ENCODE peak calls at places on chromosome 4, in four cellular contexts. H is kidney glomerular epithelial cell, N is AG08396, F is foreskin fibroblast. E is an unnamed sample.

GRCh38 chr4:2797545-2798305 is 4.8 kb downstream of the SH3BP2 start:
- DNase-seq in H (no peak), N (no peak), F (no peak), E (no peak)

GRCh38 chr4:89535251-89535650 is 227.7 kb upstream of the GPRIN3 start:
- DNase-seq in H (no peak), N (no peak), F (peak), E (no peak)

GRCh38 chr4:13088726-13089658 is 395.1 kb downstream of the RAB28 start:
- DNase-seq in H (no peak), N (no peak), F (no peak), E (no peak)

GRCh38 chr4:174156239-174156826 is 127.1 kb downstream of the FBXO8 start:
- DNase-seq in H (peak), N (peak), F (peak), E (peak)

GRCh38 chr4:54230479-54231418 is 1.7 kb downstream of the PDGFRA start:
- DNase-seq in H (no peak), N (peak), F (peak), E (peak)

GRCh38 chr4:85149656-85150055 is 183.2 kb upstream of the WDFY3 start:
- DNase-seq in H (no peak), N (peak), F (peak), E (no peak)

GRCh38 chr4:44861756-44862155 is 135.4 kb upstream of the GNPDA2 start:
- DNase-seq in H (no peak), N (no peak), F (no peak), E (no peak)

GRCh38 chr4:120801171-120801758 is 121.3 kb downstream of the PRDM5 start:
- DNase-seq in H (no peak), N (peak), F (peak), E (no peak)

GRCh38 chr4:1802151-1802715 is 9.1 kb downstream of the FGFR3 start:
- DNase-seq in H (no peak), N (no peak), F (peak), E (no peak)

GRCh38 chr4:112765317-112765989 is 128.5 kb downstream of the LARP7 start:
- DNase-seq in H (no peak), N (peak), F (peak), E (peak)

GRCh38 chr4:111530446-111530845 is 614.8 kb upstream of the FAM241A start:
- DNase-seq in H (no peak), N (no peak), F (no peak), E (no peak)

GRCh38 chr4:73872331-73873108 is 3.3 kb downstream of the CXCL1 start:
- DNase-seq in H (peak), N (no peak), F (no peak), E (no peak)

GRCh38 chr4:85039526-85039925 is 73.0 kb upstream of the WDFY3 start:
- DNase-seq in H (no peak), N (peak), F (peak), E (no peak)

GRCh38 chr4:99405433-99406115 is 29.6 kb downstream of the ADH7 start:
- DNase-seq in H (peak), N (peak), F (peak), E (no peak)

GRCh38 chr4:53365121-53365485 is 758 bp downstream of the SCFD2 start:
- DNase-seq in H (no peak), N (peak), F (peak), E (peak)

GRCh38 chr4:84733343-84734033 is 150.6 kb downstream of the CDS1 start:
- DNase-seq in H (no peak), N (no peak), F (no peak), E (no peak)

GRCh38 chr4:127782275-127783025 is at the start of gene HSPA4L:
- DNase-seq in H (peak), N (no peak), F (peak), E (peak)

GRCh38 chr4:6619466-6620255 is 20.8 kb upstream of the MRFAP1 start:
- DNase-seq in H (no peak), N (no peak), F (no peak), E (no peak)

GRCh38 chr4:13108096-13108495 is 376.0 kb downstream of the RAB28 start:
- DNase-seq in H (no peak), N (no peak), F (no peak), E (no peak)

GRCh38 chr4:104491396-104491821 is 3.3 kb downstream of the CXXC4 start:
- DNase-seq in H (no peak), N (peak), F (peak), E (peak)

GRCh38 chr4:81491943-81492342 is 20.2 kb upstream of the RASGEF1B start:
- DNase-seq in H (no peak), N (no peak), F (no peak), E (no peak)

GRCh38 chr4:100738388-100739165 is 220.8 kb upstream of the EMCN start:
- DNase-seq in H (no peak), N (peak), F (peak), E (no peak)

GRCh38 chr4:40280586-40280985 is 54.5 kb upstream of the CHRNA9 start:
- DNase-seq in H (no peak), N (no peak), F (no peak), E (no peak)

GRCh38 chr4:91916219-91916618 is 387.5 kb upstream of the GRID2 start:
- DNase-seq in H (no peak), N (no peak), F (no peak), E (no peak)

GRCh38 chr4:101563126-101563525 is 215.8 kb upstream of the PPP3CA start:
- DNase-seq in H (no peak), N (no peak), F (no peak), E (no peak)

GRCh38 chr4:7348946-7349900 is 85.5 kb downstream of the PSAPL1 start:
- DNase-seq in H (no peak), N (no peak), F (no peak), E (no peak)

GRCh38 chr4:8044699-8045098 is 105.0 kb upstream of the AFAP1 start:
- DNase-seq in H (no peak), N (no peak), F (no peak), E (no peak)

GRCh38 chr4:6542951-6543350 is 32.0 kb upstream of the MAN2B2 start:
- DNase-seq in H (no peak), N (no peak), F (no peak), E (no peak)

GRCh38 chr4:1715002-1715761 is 3.1 kb upstream of the SLBP start:
- DNase-seq in H (no peak), N (no peak), F (peak), E (peak)

GRCh38 chr4:81040175-81040659 is 9.7 kb downstream of the BMP3 start:
- DNase-seq in H (peak), N (peak), F (peak), E (no peak)

GRCh38 chr4:25283948-25284347 is 28.6 kb upstream of the ZCCHC4 start:
- DNase-seq in H (no peak), N (no peak), F (no peak), E (no peak)

E was measured in GM13976.